ENCODE peak calls at places on chromosomes 2 and 18, in eight cellular contexts. R is HepG2; G is effector memory CD4-positive, alpha-beta T cell; U is SJSA1; A is lower lobe of right lung; I is upper lobe of right lung; T is SK-N-SH; Z is GM23338. X is an unnamed sample. For H3K4me1, the result is how much of the 10 kb centered on the place peaks cover.

GRCh38 chr2:160241251-160242137 is 41.4 kb upstream of the ITGB6 start:
- DNase-seq in R (no peak), G (no peak), U (peak), A (peak), I (peak), T (peak), Z (no peak), X (no peak)

GRCh38 chr2:42072349-42073118 is 24.7 kb downstream of the PKDCC start:
- DNase-seq in R (peak), G (no peak), U (peak), A (no peak), I (no peak), T (peak), Z (peak), X (no peak)

GRCh38 chr2:171741189-171741588 is 53.9 kb downstream of the DYNC1I2 start:
- DNase-seq in R (no peak), G (no peak), U (no peak), A (no peak), I (no peak), T (no peak), Z (no peak), X (no peak)

GRCh38 chr2:60932954-60933353 is 51.6 kb downstream of the REL start:
- DNase-seq in R (no peak), G (no peak), U (no peak), A (no peak), I (no peak), T (no peak), Z (no peak), X (no peak)

GRCh38 chr2:241680827-241681599 is 5.6 kb downstream of the DTYMK start:
- DNase-seq in R (no peak), G (no peak), U (peak), A (no peak), I (no peak), T (no peak), Z (no peak), X (no peak)

GRCh38 chr2:128552806-128553551 is 234.3 kb upstream of the HS6ST1 start:
- DNase-seq in R (no peak), G (no peak), U (no peak), A (no peak), I (no peak), T (no peak), Z (no peak), X (no peak)

GRCh38 chr2:217351378-217351777 is 491.5 kb upstream of the TNP1 start:
- DNase-seq in R (no peak), G (no peak), U (no peak), A (no peak), I (no peak), T (no peak), Z (no peak), X (no peak)

GRCh38 chr2:96875498-96876035 is 5.7 kb upstream of the SEMA4C start:
- DNase-seq in R (peak), G (no peak), U (no peak), A (no peak), I (no peak), T (peak), Z (peak), X (no peak)

GRCh38 chr2:168802825-168803726 is 639 bp downstream of the NOSTRIN start:
- DNase-seq in R (no peak), G (no peak), U (no peak), A (no peak), I (no peak), T (no peak), Z (no peak), X (no peak)

GRCh38 chr2:100823665-100824438 is 3.9 kb downstream of the NPAS2 start:
- DNase-seq in R (peak), G (no peak), U (no peak), A (no peak), I (no peak), T (no peak), Z (no peak), X (no peak)

GRCh38 chr2:63054812-63055509 is 4.3 kb downstream of the OTX1 start:
- DNase-seq in R (no peak), G (no peak), U (no peak), A (no peak), I (no peak), T (peak), Z (peak), X (peak)

DNA sequence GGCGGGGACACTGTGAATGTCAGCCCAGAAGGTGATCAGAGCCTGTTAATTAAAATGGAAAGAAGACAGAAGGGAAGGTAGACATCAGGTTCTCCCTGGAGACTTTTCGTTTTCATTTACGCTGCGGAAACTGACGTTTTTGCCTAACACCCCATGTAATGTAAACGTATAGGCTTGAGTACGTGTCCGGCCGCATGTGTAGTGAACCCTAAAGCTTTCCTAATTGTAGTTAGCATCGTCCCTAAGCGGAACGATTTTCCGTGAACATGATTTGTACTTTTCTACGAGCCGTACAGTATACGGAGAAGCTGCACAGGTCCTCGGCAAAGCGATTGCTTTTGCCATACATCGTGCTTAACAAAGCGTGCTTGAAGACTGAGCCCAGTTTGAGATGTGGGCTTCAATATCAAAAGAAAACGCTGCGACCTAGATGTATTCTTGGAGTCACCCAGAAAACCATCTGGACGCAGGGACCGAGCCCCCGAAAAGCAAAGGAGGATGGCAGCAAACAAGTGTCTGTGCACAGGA is 284 bp downstream of the TIMM21 start:
- DNase-seq in R (no peak), G (no peak), U (no peak), A (no peak), I (no peak), T (no peak), Z (no peak), X (no peak)
- H3K4me1 ChIP-seq in R (under half), G (under half), U (under half), A (under half), I (under half), T (under half), Z (under half), X (under half)

GRCh38 chr2:183021613-183022012 is 16.6 kb downstream of the NCKAP1 start:
- DNase-seq in R (no peak), G (no peak), U (no peak), A (no peak), I (no peak), T (no peak), Z (no peak), X (no peak)

GRCh38 chr2:183025993-183026392 is 12.3 kb downstream of the NCKAP1 start:
- DNase-seq in R (no peak), G (no peak), U (no peak), A (no peak), I (no peak), T (no peak), Z (no peak), X (no peak)

GRCh38 chr2:183019718-183020442 is 18.4 kb downstream of the NCKAP1 start:
- DNase-seq in R (no peak), G (no peak), U (no peak), A (no peak), I (no peak), T (no peak), Z (no peak), X (no peak)

GRCh38 chr2:183024701-183025100 is 13.6 kb downstream of the NCKAP1 start:
- DNase-seq in R (no peak), G (no peak), U (no peak), A (no peak), I (no peak), T (no peak), Z (no peak), X (no peak)

DNA sequence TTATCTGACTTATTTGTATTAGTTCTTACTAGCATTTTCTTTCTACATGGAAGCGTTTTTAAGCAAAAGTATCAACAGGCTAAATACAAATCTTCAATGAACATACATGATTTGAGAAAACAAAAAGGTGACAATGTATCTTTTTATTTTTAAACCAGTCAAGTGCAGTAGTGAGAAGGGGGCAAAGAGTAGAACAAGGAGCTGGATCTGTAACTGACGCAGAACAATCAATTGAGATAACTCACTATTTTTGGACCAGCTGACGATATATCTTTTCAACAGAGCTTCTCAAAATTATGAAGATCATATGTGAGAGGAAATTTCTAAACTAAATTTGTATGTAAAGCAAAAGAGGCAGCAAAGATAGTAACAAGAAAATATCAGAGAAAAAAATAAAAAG is 15.5 kb downstream of the NCKAP1 start:
- DNase-seq in R (no peak), G (no peak), U (no peak), A (no peak), I (no peak), T (no peak), Z (no peak), X (no peak)
- H3K4me1 ChIP-seq in R (under half), G (under half), U (under half), A (under half), I (under half), T (under half), Z (under half), X (under half)

DNA sequence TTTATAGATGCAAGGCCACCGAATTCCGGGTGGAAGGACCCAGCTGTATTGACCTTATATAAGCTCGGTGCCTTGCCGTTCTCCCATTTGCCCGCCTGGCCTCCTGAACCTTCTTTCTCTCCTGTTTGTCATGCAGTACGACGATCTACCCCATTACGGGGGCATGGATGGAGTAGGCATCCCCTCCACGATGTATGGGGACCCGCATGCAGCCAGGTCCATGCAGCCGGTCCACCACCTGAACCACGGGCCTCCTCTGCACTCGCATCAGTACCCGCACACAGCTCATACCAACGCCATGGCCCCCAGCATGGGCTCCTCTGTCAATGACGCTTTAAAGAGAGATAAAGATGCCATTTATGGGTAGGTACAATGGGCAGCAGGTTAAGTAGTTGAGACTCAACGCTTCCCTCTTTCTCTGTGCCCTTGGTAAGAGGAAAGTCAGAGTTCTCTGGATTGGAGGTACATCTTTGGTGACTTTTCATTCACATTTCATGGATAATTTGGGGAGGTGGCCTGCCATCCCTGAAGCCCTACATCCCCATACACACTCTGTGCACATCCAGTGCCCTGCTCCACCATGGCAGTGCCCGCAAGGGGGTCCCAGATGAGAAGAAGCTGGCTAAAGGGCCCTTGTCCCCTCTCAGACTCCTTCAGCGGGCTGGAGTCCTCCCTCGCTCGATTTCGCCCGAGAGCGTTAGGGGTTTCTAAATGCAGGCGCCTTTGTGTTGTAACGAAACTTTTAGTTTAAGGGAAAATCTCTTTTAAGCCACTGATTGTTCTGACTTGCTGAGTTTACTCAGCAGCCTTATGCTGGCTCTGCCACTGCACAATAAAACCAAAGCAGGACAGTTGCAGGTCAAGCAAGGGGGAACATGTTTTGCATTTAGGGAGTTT is 2.9 kb downstream of the MEIS1 start:
- DNase-seq in R (no peak), G (no peak), U (no peak), A (no peak), I (no peak), T (peak), Z (peak), X (no peak)
- H3K4me1 ChIP-seq in R (under half), G (under half), U (under half), A (under half), I (under half), T (under half), Z (half or more), X (under half)

DNA sequence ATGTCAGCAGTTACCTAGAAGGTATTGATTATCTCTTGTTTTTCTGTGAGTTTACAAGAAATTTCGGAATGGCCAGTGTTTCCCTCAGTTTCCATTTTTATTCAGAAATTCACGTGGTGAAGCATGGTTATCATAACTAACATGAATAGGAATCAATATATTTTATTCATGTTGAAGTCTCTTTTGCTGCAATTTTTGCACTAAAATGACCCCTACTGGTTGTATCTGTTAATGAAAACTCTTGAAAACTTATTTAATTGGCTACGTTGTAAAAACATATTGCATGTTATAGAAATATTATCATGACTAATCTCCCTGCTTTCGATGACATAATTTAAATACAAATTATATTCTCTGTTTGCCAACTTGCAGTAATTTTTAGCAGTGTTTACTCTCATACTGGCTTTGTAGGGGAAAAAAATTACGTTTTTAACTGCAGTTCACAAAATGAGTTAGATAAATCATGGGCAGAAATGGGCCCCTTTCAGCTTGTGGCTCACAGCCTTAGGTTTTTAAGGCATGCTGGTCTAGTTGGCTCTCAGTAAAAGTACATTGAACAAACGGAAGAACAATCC is 3.5 kb downstream of the CRIM1 start:
- DNase-seq in R (no peak), G (no peak), U (no peak), A (no peak), I (no peak), T (peak), Z (no peak), X (no peak)
- H3K4me1 ChIP-seq in R (half or more), G (under half), U (half or more), A (half or more), I (half or more), T (under half), Z (half or more), X (half or more)

GRCh38 chr2:64402876-64403275 is 51.1 kb upstream of the LGALSL start:
- DNase-seq in R (no peak), G (no peak), U (no peak), A (no peak), I (no peak), T (no peak), Z (no peak), X (no peak)

GRCh38 chr2:64400103-64400728 is 53.7 kb upstream of the LGALSL start:
- DNase-seq in R (peak), G (no peak), U (no peak), A (no peak), I (no peak), T (no peak), Z (no peak), X (no peak)

GRCh38 chr2:64400733-64401500 is 53.0 kb upstream of the LGALSL start:
- DNase-seq in R (peak), G (no peak), U (no peak), A (no peak), I (no peak), T (no peak), Z (no peak), X (no peak)

GRCh38 chr2:64403426-64403825 is 50.5 kb upstream of the LGALSL start:
- DNase-seq in R (no peak), G (no peak), U (no peak), A (no peak), I (no peak), T (no peak), Z (no peak), X (no peak)

GRCh38 chr2:64401501-64401880 is 52.5 kb upstream of the LGALSL start:
- DNase-seq in R (no peak), G (no peak), U (no peak), A (no peak), I (no peak), T (no peak), Z (no peak), X (peak)
- H3K4me1 ChIP-seq in R (half or more), G (under half), U (under half), A (half or more), I (half or more), T (under half), Z (under half), X (half or more)

GRCh38 chr2:152466925-152467676 is 132.1 kb downstream of the FMNL2 start:
- DNase-seq in R (no peak), G (no peak), U (no peak), A (no peak), I (no peak), T (no peak), Z (no peak), X (no peak)
- H3K4me1 ChIP-seq in R (half or more), G (under half), U (under half), A (half or more), I (half or more), T (under half), Z (half or more), X (under half)

X was measured in Caco-2.